ENCODE peak calls at places on chromosomes 6 and 20, in nine cellular contexts. X is fibroblast of mammary gland; H is H54; O is nucleus accumbens; E is HCT116; L is WTC11; S is NCI-H1417; P is astrocyte of the cerebellum; W is stimulated activated CD8-positive, alpha-beta memory T cell treated with anti-CD3 and anti-CD28 coated beads, Interleukin-15, amount 100 ng/mL, for 24 hours. F is an unnamed sample.

GRCh38 chr6:165834613-165835259 is 171.7 kb upstream of the PDE10A start:
- DNase-seq in S (no peak), H (no peak), X (peak), O (no peak), W (no peak), L (no peak), E (no peak), P (peak), F (peak)

GRCh38 chr6:169960891-169961611 is 209.6 kb downstream of the ERMARD start:
- DNase-seq in P (no peak), E (no peak), H (no peak), O (no peak), X (no peak), W (no peak), L (no peak), S (no peak), F (peak)

GRCh38 chr6:44576132-44576601 is 188.7 kb downstream of the CDC5L start:
- DNase-seq in L (no peak), O (no peak), P (peak), S (no peak), H (no peak), X (peak), E (no peak), W (no peak), F (no peak)

GRCh38 chr6:131163886-131164285 is 28.6 kb downstream of the AKAP7 start:
- DNase-seq in L (no peak), S (no peak), P (no peak), X (no peak), E (no peak), H (no peak), W (no peak), O (no peak), F (no peak)

GRCh38 chr6:166509193-166509592 is 77.3 kb downstream of the RAMACL start:
- DNase-seq in W (no peak), S (no peak), X (no peak), L (no peak), P (no peak), O (no peak), E (no peak), H (no peak), F (no peak)

GRCh38 chr20:33162753-33163152 is 5.2 kb upstream of the BPIFA2 start:
- DNase-seq in L (no peak), H (no peak), W (no peak), O (no peak), S (no peak), E (no peak), P (no peak), X (no peak), F (peak)

GRCh38 chr6:125597411-125598253 is 151.8 kb upstream of the HEY2 start:
- DNase-seq in H (no peak), O (no peak), L (no peak), E (no peak), S (peak), W (no peak), X (no peak), P (no peak), F (peak)

GRCh38 chr6:117729613-117730012 is 54.3 kb downstream of the NUS1 start:
- DNase-seq in O (no peak), W (no peak), P (no peak), S (no peak), L (no peak), X (no peak), E (no peak), H (no peak), F (no peak)

GRCh38 chr6:110432285-110432899 is 17.0 kb upstream of the DDO start:
- DNase-seq in O (no peak), P (no peak), W (no peak), L (no peak), X (no peak), E (no peak), H (no peak), S (no peak), F (no peak)

GRCh38 chr6:169247991-169248390 is 5.7 kb downstream of the THBS2 start:
- DNase-seq in L (no peak), H (no peak), P (no peak), X (no peak), O (no peak), E (no peak), W (no peak), S (no peak), F (no peak)

GRCh38 chr6:105794263-105794662 is 291.9 kb upstream of the PRDM1 start:
- DNase-seq in O (no peak), W (no peak), S (peak), L (peak), P (peak), H (no peak), E (no peak), X (no peak), F (no peak)

GRCh38 chr6:52475307-52475706 is 55.2 kb downstream of the EFHC1 start:
- DNase-seq in S (no peak), P (no peak), X (no peak), L (no peak), E (no peak), W (no peak), O (no peak), H (no peak), F (no peak)

GRCh38 chr20:39986231-39986904 is 702.7 kb downstream of the MAFB start:
- DNase-seq in P (peak), W (no peak), X (peak), L (peak), S (peak), E (no peak), O (no peak), H (no peak), F (peak)

GRCh38 chr6:119476554-119476953 is 127.0 kb upstream of the MAN1A1 start:
- DNase-seq in S (no peak), O (no peak), X (peak), L (no peak), P (no peak), W (no peak), H (no peak), E (no peak), F (peak)

GRCh38 chr20:38167851-38168760 is 3.0 kb upstream of the TGM2 start:
- DNase-seq in E (no peak), O (no peak), S (no peak), X (peak), W (no peak), H (peak), L (no peak), P (peak), F (no peak)

GRCh38 chr20:54680872-54681297 is 205.5 kb downstream of the DOK5 start:
- DNase-seq in X (peak), H (peak), W (no peak), S (peak), L (peak), E (peak), P (peak), O (no peak), F (peak)

GRCh38 chr6:129191275-129191674 is 308.3 kb downstream of the LAMA2 start:
- DNase-seq in S (no peak), O (no peak), E (no peak), W (no peak), L (no peak), X (no peak), H (no peak), P (no peak), F (no peak)

GRCh38 chr20:891121-892080 is 24.7 kb downstream of the ANGPT4 start:
- DNase-seq in P (peak), X (no peak), E (no peak), H (no peak), L (no peak), S (no peak), W (no peak), O (peak), F (no peak)

GRCh38 chr6:23494367-23494766 is 631.6 kb upstream of the NRSN1 start:
- DNase-seq in E (no peak), L (no peak), P (no peak), S (no peak), H (no peak), X (no peak), W (no peak), O (no peak), F (peak)

GRCh38 chr6:50600280-50600679 is 113.0 kb upstream of the TFAP2D start:
- DNase-seq in L (no peak), E (no peak), H (no peak), W (no peak), O (no peak), X (no peak), P (no peak), S (no peak), F (no peak)

GRCh38 chr6:21842875-21843274 is 249.3 kb downstream of the SOX4 start:
- DNase-seq in P (no peak), O (no peak), H (no peak), W (no peak), E (no peak), S (no peak), L (no peak), X (no peak), F (peak)

GRCh38 chr6:129633529-129633928 is 76.4 kb downstream of the ARHGAP18 start:
- DNase-seq in H (no peak), L (no peak), E (no peak), W (no peak), S (no peak), O (no peak), P (no peak), X (no peak), F (no peak)

GRCh38 chr20:62860391-62860923 is 1.2 kb downstream of the TCFL5 start:
- DNase-seq in H (no peak), L (no peak), P (no peak), E (no peak), W (no peak), X (peak), O (peak), S (no peak), F (peak)

GRCh38 chr6:169669147-169669546 is 32.7 kb downstream of the WDR27 start:
- DNase-seq in O (no peak), H (no peak), E (no peak), P (no peak), S (peak), W (no peak), L (no peak), X (no peak), F (no peak)

GRCh38 chr20:1293641-1294379 is 27.7 kb downstream of the SNPH start:
- DNase-seq in O (no peak), X (no peak), L (no peak), P (no peak), E (no peak), H (no peak), S (no peak), W (no peak), F (no peak)

GRCh38 chr20:48983423-48984400 is 62.2 kb downstream of the ARFGEF2 start:
- DNase-seq in S (no peak), H (peak), O (no peak), E (no peak), W (no peak), X (peak), P (peak), L (no peak), F (no peak)

GRCh38 chr20:46355778-46356177 is 47.5 kb upstream of the CDH22 start:
- DNase-seq in E (no peak), S (peak), H (no peak), X (no peak), W (no peak), O (no peak), P (no peak), L (no peak), F (no peak)

GRCh38 chr6:11598687-11599086 is 61.1 kb downstream of the TMEM170B start:
- DNase-seq in E (no peak), H (no peak), L (no peak), X (no peak), P (no peak), O (no peak), W (no peak), S (no peak), F (no peak)

GRCh38 chr6:63530984-63531383 is 41.3 kb upstream of the LOC128125822 start:
- DNase-seq in P (no peak), S (no peak), L (no peak), X (no peak), W (no peak), O (no peak), E (no peak), H (no peak), F (no peak)

GRCh38 chr6:89184344-89184743 is 32.8 kb downstream of the GABRR1 start:
- DNase-seq in L (no peak), H (no peak), X (peak), S (no peak), W (no peak), O (no peak), E (no peak), P (no peak), F (no peak)

GRCh38 chr6:34391023-34391485 is 1.4 kb downstream of the NUDT3 start:
- DNase-seq in H (no peak), E (no peak), O (no peak), S (peak), W (no peak), L (no peak), P (peak), X (peak), F (peak)